ENCODE peak calls at places on chromosome 1, in eight cellular contexts. One of them, this sample, is unnamed.

GRCh38 chr1:216183007-216183406 is 240.2 kb downstream of the USH2A start:
- DNase-seq in H7: peak; percentile 0
- DNase-seq in body of pancreas: no peak
- DNase-seq in aorta: no peak
- DNase-seq in OCI-LY7: no peak
- DNase-seq in PC-3: peak; percentile 76
- DNase-seq in hepatocyte: peak; percentile 18
- DNase-seq in bronchial epithelial cell: peak; percentile 63
- DNase-seq in this sample: no peak

GRCh38 chr1:187621961-187622360 is 793.2 kb downstream of the PLA2G4A start:
- DNase-seq in H7: no peak
- DNase-seq in body of pancreas: no peak
- DNase-seq in aorta: no peak
- DNase-seq in OCI-LY7: no peak
- DNase-seq in PC-3: peak; percentile 23
- DNase-seq in hepatocyte: no peak
- DNase-seq in bronchial epithelial cell: peak; percentile 20
- DNase-seq in this sample: no peak

GRCh38 chr1:6245869-6246496 is 2.0 kb downstream of the HES3 start:
- DNase-seq in H7: peak; percentile 99
- DNase-seq in body of pancreas: peak; percentile 42
- DNase-seq in aorta: peak; percentile 79
- DNase-seq in OCI-LY7: peak; percentile 29
- DNase-seq in PC-3: peak; percentile 69
- DNase-seq in hepatocyte: peak; percentile 43
- DNase-seq in bronchial epithelial cell: no peak
- DNase-seq in this sample: no peak

GRCh38 chr1:245220381-245220985 is 65.7 kb downstream of the KIF26B start:
- DNase-seq in H7: no peak
- DNase-seq in body of pancreas: no peak
- DNase-seq in aorta: peak; percentile 12
- DNase-seq in OCI-LY7: no peak
- DNase-seq in PC-3: no peak
- DNase-seq in hepatocyte: no peak
- DNase-seq in bronchial epithelial cell: no peak
- DNase-seq in this sample: no peak

GRCh38 chr1:27496604-27497155 is 6.7 kb upstream of the WASF2 start:
- DNase-seq in H7: peak; percentile 87
- DNase-seq in body of pancreas: no peak
- DNase-seq in aorta: peak; percentile 74
- DNase-seq in OCI-LY7: no peak
- DNase-seq in PC-3: peak; percentile 33
- DNase-seq in hepatocyte: peak; percentile 59
- DNase-seq in bronchial epithelial cell: no peak
- DNase-seq in this sample: no peak

GRCh38 chr1:41530411-41530810 is 45.9 kb upstream of the EDN2 start:
- DNase-seq in H7: no peak
- DNase-seq in body of pancreas: no peak
- DNase-seq in aorta: peak; percentile 48
- DNase-seq in OCI-LY7: no peak
- DNase-seq in PC-3: no peak
- DNase-seq in hepatocyte: no peak
- DNase-seq in bronchial epithelial cell: no peak
- DNase-seq in this sample: no peak

GRCh38 chr1:176897350-176898236 is 266.9 kb downstream of the ASTN1 start:
- DNase-seq in H7: peak; percentile 84
- DNase-seq in body of pancreas: peak; percentile 52
- DNase-seq in aorta: peak; percentile 88
- DNase-seq in OCI-LY7: peak; percentile 67
- DNase-seq in PC-3: peak; percentile 72
- DNase-seq in hepatocyte: peak; percentile 72
- DNase-seq in bronchial epithelial cell: peak; percentile 48
- DNase-seq in this sample: peak; percentile 46

GRCh38 chr1:154911691-154912550 is 24.6 kb downstream of the PMVK start:
- DNase-seq in H7: no peak
- DNase-seq in body of pancreas: no peak
- DNase-seq in aorta: no peak
- DNase-seq in OCI-LY7: no peak
- DNase-seq in PC-3: no peak
- DNase-seq in hepatocyte: no peak
- DNase-seq in bronchial epithelial cell: no peak
- DNase-seq in this sample: no peak

GRCh38 chr1:87872189-87872588 is 543.5 kb downstream of the LMO4 start:
- DNase-seq in H7: no peak
- DNase-seq in body of pancreas: no peak
- DNase-seq in aorta: no peak
- DNase-seq in OCI-LY7: no peak
- DNase-seq in PC-3: no peak
- DNase-seq in hepatocyte: no peak
- DNase-seq in bronchial epithelial cell: no peak
- DNase-seq in this sample: no peak

GRCh38 chr1:169604781-169605560 is 18.7 kb upstream of the F5 start:
- DNase-seq in H7: no peak
- DNase-seq in body of pancreas: no peak
- DNase-seq in aorta: no peak
- DNase-seq in OCI-LY7: no peak
- DNase-seq in PC-3: no peak
- DNase-seq in hepatocyte: no peak
- DNase-seq in bronchial epithelial cell: no peak
- DNase-seq in this sample: peak; percentile 38

GRCh38 chr1:59939393-59939792 is 12.8 kb upstream of the CYP2J2 start:
- DNase-seq in H7: no peak
- DNase-seq in body of pancreas: no peak
- DNase-seq in aorta: no peak
- DNase-seq in OCI-LY7: no peak
- DNase-seq in PC-3: no peak
- DNase-seq in hepatocyte: no peak
- DNase-seq in bronchial epithelial cell: no peak
- DNase-seq in this sample: no peak

GRCh38 chr1:155177192-155177917 is 3.7 kb downstream of the TRIM46 start:
- DNase-seq in H7: peak; percentile 30
- DNase-seq in body of pancreas: peak; percentile 12
- DNase-seq in aorta: peak; percentile 61
- DNase-seq in OCI-LY7: no peak
- DNase-seq in PC-3: peak; percentile 66
- DNase-seq in hepatocyte: no peak
- DNase-seq in bronchial epithelial cell: peak; percentile 38
- DNase-seq in this sample: no peak

GRCh38 chr1:160427625-160428024 is 27.3 kb downstream of the VANGL2 start:
- DNase-seq in H7: no peak
- DNase-seq in body of pancreas: no peak
- DNase-seq in aorta: no peak
- DNase-seq in OCI-LY7: no peak
- DNase-seq in PC-3: no peak
- DNase-seq in hepatocyte: no peak
- DNase-seq in bronchial epithelial cell: no peak
- DNase-seq in this sample: no peak

GRCh38 chr1:168137515-168137821 is 738 bp upstream of the GPR161 start:
- DNase-seq in H7: no peak
- DNase-seq in body of pancreas: no peak
- DNase-seq in aorta: no peak
- DNase-seq in OCI-LY7: no peak
- DNase-seq in PC-3: no peak
- DNase-seq in hepatocyte: no peak
- DNase-seq in bronchial epithelial cell: no peak
- DNase-seq in this sample: no peak

DNA sequence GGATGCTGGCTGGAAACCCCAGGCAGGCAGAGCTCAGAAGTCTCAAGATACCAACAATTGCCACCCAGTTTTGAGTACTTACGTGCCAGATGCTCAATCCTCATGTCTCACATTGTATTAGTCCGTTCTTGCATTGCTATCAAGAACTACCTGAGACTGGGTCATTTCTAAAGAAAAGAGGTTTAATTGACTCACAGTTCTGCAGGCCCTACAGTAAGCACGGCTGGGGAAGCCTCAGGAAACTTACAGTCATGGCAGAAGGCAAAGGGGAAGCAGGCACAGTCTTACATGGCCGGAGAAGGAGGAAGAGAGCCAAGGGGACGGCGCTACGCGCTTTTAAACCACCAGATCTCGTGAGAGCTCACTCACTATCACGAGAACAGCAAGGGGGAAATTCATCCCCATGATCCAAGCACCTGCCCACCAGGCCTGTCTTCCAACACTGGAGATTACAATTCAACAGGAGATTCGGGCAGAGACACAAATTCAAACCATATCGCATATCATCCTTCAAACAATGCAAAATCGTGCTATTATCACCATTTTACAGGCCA is 58.0 kb downstream of the KAZN start:
- DNase-seq in H7: no peak
- DNase-seq in body of pancreas: no peak
- DNase-seq in aorta: no peak
- DNase-seq in OCI-LY7: no peak
- DNase-seq in PC-3: no peak
- DNase-seq in hepatocyte: no peak
- DNase-seq in bronchial epithelial cell: no peak
- DNase-seq in this sample: no peak
- H3K4me3 ChIP-seq in H7: no peak overlapping the region
- H3K4me3 ChIP-seq in body of pancreas: no peak overlapping the region
- H3K4me3 ChIP-seq in aorta: no peak overlapping the region
- H3K4me3 ChIP-seq in OCI-LY7: no peak overlapping the region
- H3K4me3 ChIP-seq in PC-3: no peak overlapping the region
- H3K4me3 ChIP-seq in hepatocyte: no peak overlapping the region
- H3K4me3 ChIP-seq in bronchial epithelial cell: no peak overlapping the region
- H3K4me3 ChIP-seq in this sample: no peak overlapping the region

GRCh38 chr1:243596441-243597183 is 253.4 kb downstream of the AKT3 start:
- DNase-seq in H7: no peak
- DNase-seq in body of pancreas: no peak
- DNase-seq in aorta: no peak
- DNase-seq in OCI-LY7: no peak
- DNase-seq in PC-3: peak; percentile 94
- DNase-seq in hepatocyte: no peak
- DNase-seq in bronchial epithelial cell: peak; percentile 98
- DNase-seq in this sample: no peak
- H3K4me3 ChIP-seq in H7: no peak overlapping the region
- H3K4me3 ChIP-seq in body of pancreas: no peak overlapping the region
- H3K4me3 ChIP-seq in aorta: no peak overlapping the region
- H3K4me3 ChIP-seq in OCI-LY7: no peak overlapping the region
- H3K4me3 ChIP-seq in PC-3: no peak overlapping the region
- H3K4me3 ChIP-seq in hepatocyte: no peak overlapping the region
- H3K4me3 ChIP-seq in bronchial epithelial cell: no peak overlapping the region
- H3K4me3 ChIP-seq in this sample: no peak overlapping the region

GRCh38 chr1:235919797-235920475 is 53.2 kb upstream of the LYST start:
- DNase-seq in H7: peak; percentile 53
- DNase-seq in body of pancreas: no peak
- DNase-seq in aorta: no peak
- DNase-seq in OCI-LY7: no peak
- DNase-seq in PC-3: peak; percentile 89
- DNase-seq in hepatocyte: peak; percentile 46
- DNase-seq in bronchial epithelial cell: peak; percentile 95
- DNase-seq in this sample: no peak
- H3K4me3 ChIP-seq in H7: no peak overlapping the region
- H3K4me3 ChIP-seq in body of pancreas: no peak overlapping the region
- H3K4me3 ChIP-seq in aorta: no peak overlapping the region
- H3K4me3 ChIP-seq in OCI-LY7: no peak overlapping the region
- H3K4me3 ChIP-seq in PC-3: peak overlapping the region; percentile 18
- H3K4me3 ChIP-seq in hepatocyte: no peak overlapping the region
- H3K4me3 ChIP-seq in bronchial epithelial cell: no peak overlapping the region
- H3K4me3 ChIP-seq in this sample: no peak overlapping the region

GRCh38 chr1:29460211-29460610 is 223.9 kb downstream of the PTPRU start:
- DNase-seq in H7: peak; percentile 16
- DNase-seq in body of pancreas: no peak
- DNase-seq in aorta: peak; percentile 61
- DNase-seq in OCI-LY7: no peak
- DNase-seq in PC-3: no peak
- DNase-seq in hepatocyte: no peak
- DNase-seq in bronchial epithelial cell: no peak
- DNase-seq in this sample: no peak
- H3K4me3 ChIP-seq in H7: no peak overlapping the region
- H3K4me3 ChIP-seq in body of pancreas: no peak overlapping the region
- H3K4me3 ChIP-seq in aorta: no peak overlapping the region
- H3K4me3 ChIP-seq in OCI-LY7: no peak overlapping the region
- H3K4me3 ChIP-seq in PC-3: no peak overlapping the region
- H3K4me3 ChIP-seq in hepatocyte: no peak overlapping the region
- H3K4me3 ChIP-seq in bronchial epithelial cell: no peak overlapping the region
- H3K4me3 ChIP-seq in this sample: no peak overlapping the region

GRCh38 chr1:26411624-26412074 is 1.0 kb downstream of the LIN28A start:
- DNase-seq in H7: peak; percentile 62
- DNase-seq in body of pancreas: no peak
- DNase-seq in aorta: no peak
- DNase-seq in OCI-LY7: no peak
- DNase-seq in PC-3: no peak
- DNase-seq in hepatocyte: no peak
- DNase-seq in bronchial epithelial cell: no peak
- DNase-seq in this sample: no peak
- H3K4me3 ChIP-seq in H7: peak overlapping the region; percentile 100
- H3K4me3 ChIP-seq in body of pancreas: no peak overlapping the region
- H3K4me3 ChIP-seq in aorta: no peak overlapping the region
- H3K4me3 ChIP-seq in OCI-LY7: no peak overlapping the region
- H3K4me3 ChIP-seq in PC-3: no peak overlapping the region
- H3K4me3 ChIP-seq in hepatocyte: no peak overlapping the region
- H3K4me3 ChIP-seq in bronchial epithelial cell: no peak overlapping the region
- H3K4me3 ChIP-seq in this sample: no peak overlapping the region